ENCODE peak calls at places on chromosomes 7 and 10, in seven cellular contexts. P is heart left ventricle; Q is testis; F is IMR-90; K is heart right ventricle; I is mammary epithelial cell; H is naive thymus-derived CD4-positive, alpha-beta T cell. L is an unnamed sample. For H3K27me3 and H3K4me1, the result is how much of the 10 kb centered on the place peaks cover.

GRCh38 chr10:54985732-54986131 is 184.7 kb upstream of the PCDH15 start:
- DNase-seq in P (no peak), Q (no peak), F (no peak), K (no peak), I (peak), H (no peak), L (no peak)

GRCh38 chr10:112839928-112840654 is 110.0 kb upstream of the TCF7L2 start:
- DNase-seq in P (no peak), Q (no peak), F (no peak), K (no peak), I (no peak), H (no peak), L (no peak)

GRCh38 chr10:132252412-132252811 is 55.3 kb downstream of the STK32C start:
- DNase-seq in P (no peak), Q (no peak), F (no peak), K (no peak), I (no peak), H (no peak), L (peak)

GRCh38 chr10:97399843-97400545 is 1.1 kb downstream of the RRP12 start:
- DNase-seq in P (peak), Q (peak), F (peak), K (peak), I (peak), H (peak), L (peak)

GRCh38 chr7:129389829-129390228 is 44.4 kb upstream of the STRIP2 start:
- DNase-seq in P (no peak), Q (no peak), F (no peak), K (no peak), I (no peak), H (no peak), L (no peak)

GRCh38 chr7:142943706-142944268 is 4.5 kb downstream of the LLCFC1 start:
- DNase-seq in P (no peak), Q (no peak), F (no peak), K (no peak), I (no peak), H (no peak), L (no peak)

GRCh38 chr7:47383064-47383463 is 198.8 kb downstream of the TNS3 start:
- DNase-seq in P (no peak), Q (no peak), F (peak), K (no peak), I (no peak), H (no peak), L (no peak)

GRCh38 chr7:17523813-17524741 is 225.6 kb downstream of the AHR start:
- DNase-seq in P (no peak), Q (no peak), F (peak), K (no peak), I (peak), H (no peak), L (peak)

GRCh38 chr7:99499713-99500636 is at the start of gene ZNF394:
- DNase-seq in P (peak), Q (peak), F (peak), K (peak), I (peak), H (peak), L (peak)

GRCh38 chr10:62239994-62240393 is 28.6 kb downstream of the RTKN2 start:
- DNase-seq in P (no peak), Q (no peak), F (no peak), K (no peak), I (no peak), H (no peak), L (peak)

GRCh38 chr7:100567751-100568175 is 5.9 kb downstream of the SAP25 start:
- DNase-seq in P (no peak), Q (no peak), F (no peak), K (no peak), I (no peak), H (no peak), L (no peak)

GRCh38 chr7:8436965-8437364 is 3.6 kb downstream of the NXPH1 start:
- DNase-seq in P (no peak), Q (peak), F (no peak), K (no peak), I (peak), H (no peak), L (no peak)

DNA sequence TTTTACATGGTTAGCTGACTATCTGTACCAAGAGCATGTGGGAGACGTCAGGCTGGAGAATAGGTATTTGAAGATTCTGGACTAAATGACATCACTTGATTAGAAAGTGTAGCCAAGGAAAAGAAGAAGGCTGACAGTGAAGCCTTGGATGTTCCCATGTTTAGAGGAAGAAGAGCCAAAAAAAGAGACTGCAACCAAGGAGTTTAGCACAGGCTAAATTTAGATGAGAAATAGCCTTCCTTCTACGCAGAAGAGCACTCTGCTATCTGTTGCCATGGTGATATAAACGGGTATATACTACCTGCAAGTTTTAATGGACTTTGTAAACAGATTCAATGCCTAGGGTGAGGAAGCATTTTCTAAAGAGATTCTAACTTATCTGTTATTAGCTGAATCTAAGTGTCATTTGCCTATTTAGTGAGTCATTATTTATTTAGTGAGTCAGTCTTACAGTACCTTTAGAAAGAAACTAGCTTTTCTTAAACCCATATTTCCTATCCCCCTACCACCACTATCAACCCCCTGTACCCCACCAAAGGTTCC is 69.8 kb downstream of the CDK6 start:
- DNase-seq in P (no peak), Q (no peak), F (peak), K (no peak), I (peak), H (no peak), L (no peak)
- H3K27me3 ChIP-seq in P (under half), Q (under half), F (under half), K (under half), I (under half), H (under half), L (under half)

GRCh38 chr7:102890292-102890970 is 22.4 kb upstream of the LRRC17 start:
- DNase-seq in P (no peak), Q (no peak), F (peak), K (peak), I (no peak), H (no peak), L (no peak)

GRCh38 chr7:102892631-102893278 is 20.0 kb upstream of the LRRC17 start:
- DNase-seq in P (no peak), Q (no peak), F (no peak), K (no peak), I (no peak), H (no peak), L (no peak)

GRCh38 chr7:102890971-102891692 is 21.7 kb upstream of the LRRC17 start:
- DNase-seq in P (no peak), Q (no peak), F (no peak), K (no peak), I (no peak), H (no peak), L (no peak)

GRCh38 chr7:102889836-102890235 is 23.0 kb upstream of the LRRC17 start:
- DNase-seq in P (no peak), Q (no peak), F (no peak), K (no peak), I (no peak), H (no peak), L (no peak)

DNA sequence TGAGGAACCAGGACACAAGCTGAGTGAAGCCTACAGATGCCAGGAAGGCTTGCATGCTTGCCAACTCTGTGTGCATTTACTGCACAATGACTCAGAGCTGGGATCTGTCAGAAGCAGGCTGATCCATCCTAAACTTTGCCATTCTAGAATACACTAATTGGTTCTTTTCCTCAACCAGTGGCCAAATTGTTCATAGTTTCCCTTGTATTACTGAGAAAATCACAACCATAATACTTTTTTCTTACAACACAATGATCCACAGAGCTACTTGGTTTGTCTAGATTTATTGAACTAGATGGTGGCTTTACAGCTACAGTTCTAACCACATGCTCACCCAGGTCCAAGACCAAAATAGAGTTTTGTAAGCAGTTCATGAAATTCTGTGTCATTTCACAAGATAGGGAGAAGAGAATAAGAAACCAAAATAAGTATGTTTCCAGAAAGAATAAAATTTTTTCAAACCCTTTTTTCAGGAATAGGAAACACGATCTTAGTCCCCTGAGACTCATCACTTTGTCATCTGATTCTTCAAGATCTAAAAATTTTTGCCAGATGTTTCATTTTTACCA is 21.0 kb upstream of the LRRC17 start:
- DNase-seq in P (peak), Q (no peak), F (peak), K (peak), I (peak), H (no peak), L (peak)
- H3K4me1 ChIP-seq in P (under half), Q (under half), F (under half), K (half or more), I (under half), H (under half), L (under half)

GRCh38 chr7:117402109-117402508 is 25.2 kb downstream of the ASZ1 start:
- DNase-seq in P (no peak), Q (no peak), F (peak), K (no peak), I (peak), H (no peak), L (no peak)
- H3K27me3 ChIP-seq in P (under half), Q (under half), F (under half), K (under half), I (under half), H (under half), L (under half)

DNA sequence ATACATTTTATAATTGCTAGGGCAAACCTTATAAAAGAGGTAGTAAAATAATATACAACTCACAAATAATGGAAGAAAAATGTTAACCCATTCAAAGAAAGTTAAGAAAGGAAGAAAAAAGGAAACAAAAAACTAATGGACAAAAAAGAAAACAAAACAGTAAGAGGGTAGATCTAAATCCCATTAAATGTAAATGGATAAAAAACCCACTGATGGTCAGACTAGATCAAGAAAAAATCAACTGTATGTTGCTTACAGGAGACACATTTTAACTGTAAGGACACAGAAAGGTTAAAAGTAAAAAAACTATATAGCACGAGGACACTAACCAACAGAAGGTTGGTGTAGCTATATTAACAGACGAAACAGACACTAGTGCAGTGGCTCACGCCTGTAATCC is 18.0 kb downstream of the FOXL3 start:
- DNase-seq in P (no peak), Q (no peak), F (no peak), K (no peak), I (no peak), H (no peak), L (no peak)
- H3K4me1 ChIP-seq in P (under half), Q (under half), F (under half), K (under half), I (under half), H (under half), L (under half)

GRCh38 chr10:93841930-93842329 is 51.8 kb upstream of the SLC35G1 start:
- DNase-seq in P (no peak), Q (no peak), F (no peak), K (no peak), I (no peak), H (no peak), L (no peak)

GRCh38 chr10:93835770-93836169 is 58.0 kb upstream of the SLC35G1 start:
- DNase-seq in P (no peak), Q (no peak), F (no peak), K (no peak), I (no peak), H (no peak), L (no peak)

DNA sequence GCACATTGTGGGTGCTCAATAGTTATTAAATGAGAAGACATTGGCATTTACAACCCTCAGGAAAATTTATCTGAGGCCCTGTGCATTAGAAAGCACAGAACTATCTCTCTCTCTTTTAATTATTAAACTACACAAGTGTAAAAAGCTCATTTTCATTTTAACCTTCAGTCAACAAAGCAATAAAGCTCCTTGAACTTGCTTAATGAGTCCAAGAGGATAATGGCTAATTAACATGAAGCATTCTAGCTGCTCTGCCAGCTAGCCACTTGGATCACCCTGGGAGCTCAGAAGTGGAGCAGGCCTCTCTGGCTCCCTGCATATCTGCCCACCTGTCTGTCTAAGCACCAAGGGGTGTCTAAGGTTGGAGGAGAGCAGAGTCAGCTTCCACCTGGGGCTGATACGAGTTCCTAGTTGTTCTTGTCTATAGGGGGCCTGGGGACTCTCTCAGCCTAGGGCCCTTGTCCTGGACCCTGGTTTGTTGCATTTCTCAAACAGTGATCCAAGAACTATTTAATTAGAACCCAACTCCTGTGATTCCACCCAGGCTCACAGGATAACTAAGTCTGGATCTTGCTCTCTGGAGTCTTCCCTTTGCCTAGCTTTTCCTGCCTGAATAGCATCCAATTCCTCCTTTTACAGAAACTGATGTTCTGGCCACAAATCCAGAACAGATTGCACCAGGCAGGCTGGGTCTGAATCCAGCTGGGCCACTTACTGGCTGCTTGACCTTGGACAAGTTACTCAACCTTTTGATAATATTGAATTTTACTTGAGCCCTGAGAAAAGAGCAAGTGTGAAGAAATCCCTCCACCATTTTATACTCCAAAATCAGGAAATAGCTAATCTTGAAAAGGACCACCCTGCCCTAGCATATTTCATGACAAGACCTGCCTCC is 55.7 kb upstream of the SLC35G1 start:
- DNase-seq in P (no peak), Q (peak), F (no peak), K (no peak), I (no peak), H (no peak), L (peak)
- H3K27me3 ChIP-seq in P (under half), Q (under half), F (under half), K (under half), I (under half), H (under half), L (under half)

DNA sequence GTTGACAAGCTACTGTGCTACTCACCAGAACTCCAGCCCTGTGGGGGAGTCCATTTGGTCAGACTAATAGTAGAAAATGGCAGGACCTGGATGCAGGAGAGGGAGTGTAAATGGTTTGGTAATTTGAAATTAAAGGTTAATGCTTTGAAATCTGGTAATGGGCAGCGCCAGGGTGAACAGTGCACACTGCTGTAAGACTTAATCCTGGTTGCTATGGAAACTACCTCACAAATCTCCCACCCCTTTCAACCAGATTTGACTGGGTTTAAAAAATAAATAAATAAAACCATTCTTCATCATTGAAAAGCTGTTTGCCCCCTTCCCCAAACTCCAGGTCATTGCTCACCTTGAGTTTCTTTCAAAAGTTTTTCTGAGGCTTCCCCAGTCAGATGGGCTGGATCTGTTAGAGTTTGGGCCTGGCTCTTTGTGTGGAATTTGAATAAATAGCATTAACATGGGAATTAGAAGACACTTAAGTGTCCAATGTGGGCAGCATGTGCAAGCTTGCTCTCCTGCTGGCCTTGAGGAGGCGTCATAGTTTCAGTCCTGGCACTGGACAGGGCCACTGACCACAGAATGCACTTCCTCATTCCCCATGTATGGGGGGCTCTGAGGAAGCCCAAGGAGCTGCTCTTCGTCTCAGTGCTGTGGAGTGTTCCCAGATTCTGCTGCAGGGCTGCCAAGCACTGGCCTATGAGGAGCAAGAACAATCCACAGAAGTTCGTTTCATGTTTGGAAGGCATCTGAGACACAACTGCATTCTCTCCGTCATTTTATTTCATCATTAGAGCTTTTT is 90.7 kb downstream of the LRRC4 start:
- DNase-seq in P (no peak), Q (peak), F (no peak), K (peak), I (no peak), H (no peak), L (peak)
- H3K4me1 ChIP-seq in P (under half), Q (under half), F (under half), K (under half), I (under half), H (under half), L (under half)

DNA sequence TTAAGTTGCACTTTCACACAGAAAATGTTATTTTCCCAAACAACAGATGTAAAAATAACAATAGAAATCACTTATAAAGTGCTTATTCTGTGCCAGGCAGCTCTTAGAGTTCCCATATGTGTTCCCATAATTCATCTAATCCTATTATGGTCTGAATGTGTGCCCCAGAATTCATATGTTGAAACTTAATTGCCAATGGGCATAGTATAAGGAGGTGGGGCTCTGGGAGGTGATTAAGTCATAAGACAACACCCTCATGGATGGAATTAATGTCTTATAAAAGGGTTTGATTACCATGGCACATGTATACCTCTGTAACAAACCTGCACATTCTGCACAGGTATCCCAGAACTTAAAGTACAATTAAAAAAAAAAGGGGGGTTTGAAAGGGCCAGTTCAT is 92.7 kb downstream of the FZD1 start:
- DNase-seq in P (no peak), Q (no peak), F (no peak), K (no peak), I (no peak), H (no peak), L (no peak)
- H3K27me3 ChIP-seq in P (under half), Q (under half), F (under half), K (under half), I (under half), H (under half), L (under half)

L was measured in right cardiac atrium.